ENCODE peak calls at places on chromosomes 16 and 17, in five cellular contexts. P is pancreas, E is testis, S is lung, H is PC-3. U is an unnamed sample.

GRCh38 chr16:72355561-72355960 is 183.6 kb upstream of the PMFBP1 start:
- DNase-seq in P (no peak), E (no peak), S (no peak), H (no peak), U (no peak)

GRCh38 chr17:41026668-41027471 is at the start of gene KRTAP1-5:
- DNase-seq in P (peak; percentile 68), E (no peak), S (no peak), H (peak; percentile 58), U (no peak)

GRCh38 chr17:29243792-29244191 is 2.9 kb upstream of the CRYBA1 start:
- DNase-seq in P (no peak), E (peak; percentile 39), S (no peak), H (peak; percentile 39), U (no peak)

GRCh38 chr17:40490289-40490853 is 11.1 kb downstream of the TNS4 start:
- DNase-seq in P (no peak), E (peak; percentile 27), S (no peak), H (peak; percentile 2), U (peak; percentile 40)

GRCh38 chr17:44909681-44910144 is 5.6 kb downstream of the GFAP start:
- DNase-seq in P (no peak), E (no peak), S (no peak), H (peak; percentile 88), U (no peak)

GRCh38 chr16:82979406-82980111 is 352.8 kb downstream of the CDH13 start:
- DNase-seq in P (no peak), E (no peak), S (no peak), H (no peak), U (no peak)

GRCh38 chr17:65868881-65869280 is 307.4 kb upstream of the AXIN2 start:
- DNase-seq in P (no peak), E (no peak), S (no peak), H (no peak), U (no peak)

GRCh38 chr17:32320847-32321246 is 21.1 kb downstream of the C17orf75 start:
- DNase-seq in P (no peak), E (no peak), S (no peak), H (no peak), U (no peak)

GRCh38 chr16:23030001-23030400 is 119.3 kb downstream of the USP31 start:
- DNase-seq in P (no peak), E (no peak), S (no peak), H (no peak), U (no peak)

GRCh38 chr17:40560592-40561293 is 4.5 kb downstream of the CCR7 start:
- DNase-seq in P (peak; percentile 23), E (no peak), S (no peak), H (no peak), U (no peak)

GRCh38 chr17:58870747-58871146 is 115.1 kb downstream of the PPM1E start:
- DNase-seq in P (no peak), E (no peak), S (no peak), H (peak; percentile 23), U (no peak)

GRCh38 chr17:46797131-46797530 is 21.4 kb downstream of the WNT3 start:
- DNase-seq in P (no peak), E (no peak), S (no peak), H (no peak), U (no peak)

GRCh38 chr17:41264599-41264998 is 579 bp upstream of the KRTAP9-6 start:
- DNase-seq in P (no peak), E (no peak), S (no peak), H (no peak), U (no peak)

GRCh38 chr16:29232811-29233704 is 173.5 kb downstream of the NPIPB11 start:
- DNase-seq in P (no peak), E (no peak), S (no peak), H (no peak), U (no peak)

GRCh38 chr16:81831722-81832126 is 52.6 kb downstream of the PLCG2 start:
- DNase-seq in P (no peak), E (peak; percentile 27), S (peak; percentile 71), H (no peak), U (peak; percentile 43)

GRCh38 chr17:14050616-14051015 is 18.7 kb upstream of the COX10 start:
- DNase-seq in P (no peak), E (no peak), S (no peak), H (no peak), U (no peak)

GRCh38 chr17:14044702-14045101 is 24.6 kb upstream of the COX10 start:
- DNase-seq in P (no peak), E (no peak), S (no peak), H (no peak), U (no peak)

GRCh38 chr17:14046978-14047377 is 22.3 kb upstream of the COX10 start:
- DNase-seq in P (no peak), E (no peak), S (no peak), H (no peak), U (no peak)

GRCh38 chr17:14047591-14047990 is 21.7 kb upstream of the COX10 start:
- DNase-seq in P (no peak), E (no peak), S (no peak), H (no peak), U (no peak)

GRCh38 chr17:14048169-14048568 is 21.1 kb upstream of the COX10 start:
- DNase-seq in P (no peak), E (no peak), S (no peak), H (peak; percentile 37), U (no peak)
- H3K27ac ChIP-seq in P (no peak overlapping the region), E (no peak overlapping the region), S (no peak overlapping the region), H (no peak overlapping the region), U (no peak overlapping the region)

DNA sequence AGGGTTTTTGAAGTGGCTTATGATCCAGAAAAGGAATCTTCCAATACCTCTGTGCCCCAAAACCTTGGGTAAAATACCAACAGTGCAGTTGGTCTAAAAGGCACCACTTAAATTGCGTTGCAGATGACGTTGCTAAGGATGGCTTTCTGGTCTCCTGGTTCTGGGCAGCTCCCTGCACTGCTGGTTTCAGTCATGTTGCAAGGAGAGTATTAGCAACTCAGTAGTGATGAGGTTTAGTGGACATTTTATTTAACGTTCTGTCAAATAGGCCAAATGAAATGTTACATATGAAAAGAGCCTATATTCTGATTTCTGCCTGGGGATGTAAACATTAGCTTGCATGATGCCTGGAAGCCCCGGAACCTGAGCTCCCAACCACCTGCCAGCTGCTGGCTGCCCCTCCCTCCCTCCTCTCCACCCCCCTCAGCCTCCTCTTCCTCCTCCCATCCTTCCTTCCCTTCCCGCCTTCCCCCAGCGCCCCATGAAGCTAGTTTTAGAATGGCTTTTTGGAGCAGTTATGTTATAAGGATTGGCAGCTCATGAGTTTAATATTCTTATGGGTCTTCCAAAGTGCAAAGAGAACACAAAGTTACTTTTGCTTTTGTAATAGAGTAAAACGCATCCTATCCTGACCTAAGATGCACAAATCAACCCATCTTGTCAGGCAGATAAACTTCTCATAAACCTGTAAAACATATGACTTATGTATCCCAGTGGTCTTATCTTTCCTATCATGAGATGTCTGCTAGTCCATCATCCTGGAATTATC is 20.7 kb downstream of the CD7 start:
- DNase-seq in P (no peak), E (no peak), S (no peak), H (peak; percentile 26), U (no peak)
- H3K4me3 ChIP-seq in P (peak overlapping the region; percentile 44), E (no peak overlapping the region), S (no peak overlapping the region), H (peak overlapping the region; percentile 69), U (peak overlapping the region; percentile 57)

DNA sequence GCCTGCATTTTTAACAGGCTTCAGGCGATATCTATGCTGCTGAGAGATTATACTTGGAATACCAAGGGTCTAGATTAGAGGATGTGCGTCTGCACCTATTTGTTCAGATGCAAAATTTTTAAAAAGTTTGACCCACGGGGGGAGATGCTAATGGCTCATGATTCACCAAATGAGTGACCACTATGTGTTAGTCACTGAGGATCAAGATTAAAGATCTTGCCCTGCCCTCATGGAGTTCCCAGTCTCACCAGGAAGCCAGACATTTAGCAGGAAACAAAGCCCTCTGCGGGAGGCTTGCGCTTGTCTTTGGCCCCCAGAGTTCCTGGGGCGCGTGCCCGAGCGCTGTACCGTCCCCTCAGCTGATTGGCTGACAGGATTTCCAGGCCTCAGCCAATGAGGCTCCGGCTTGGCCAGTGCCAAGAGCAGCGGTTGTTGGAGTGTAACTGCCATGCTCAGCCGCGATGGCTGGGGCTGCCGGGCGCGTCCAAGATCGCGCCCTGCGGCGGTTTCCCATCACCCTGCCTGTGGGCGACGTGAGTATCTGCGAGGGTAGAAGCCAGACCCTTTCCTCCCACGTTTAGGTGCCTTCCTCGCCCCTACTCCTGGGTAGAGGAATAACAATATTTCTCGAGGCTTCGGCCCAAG is 4.5 kb upstream of the DDX19B start:
- DNase-seq in P (peak; percentile 52), E (peak; percentile 70), S (no peak), H (no peak), U (no peak)
- H3K27ac ChIP-seq in P (no peak overlapping the region), E (no peak overlapping the region), S (no peak overlapping the region), H (no peak overlapping the region), U (no peak overlapping the region)

DNA sequence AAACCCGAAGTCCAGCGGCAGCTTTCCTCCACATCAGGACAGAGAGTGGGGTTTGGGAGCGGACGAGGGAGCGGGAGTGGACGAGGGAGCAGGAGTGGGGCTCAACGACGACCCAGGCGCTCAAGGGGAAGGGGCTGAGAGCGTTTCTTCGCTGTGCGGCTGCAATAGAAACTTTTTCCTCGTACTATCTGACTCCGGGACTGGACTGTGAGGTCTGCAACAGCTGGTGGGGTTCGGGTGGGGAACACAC is 1.4 kb downstream of the FAM20A start:
- DNase-seq in P (no peak), E (peak; percentile 39), S (no peak), H (no peak), U (no peak)
- H3K4me3 ChIP-seq in P (peak overlapping the region; percentile 65), E (peak overlapping the region; percentile 93), S (peak overlapping the region; percentile 56), H (no peak overlapping the region), U (peak overlapping the region; percentile 84)

DNA sequence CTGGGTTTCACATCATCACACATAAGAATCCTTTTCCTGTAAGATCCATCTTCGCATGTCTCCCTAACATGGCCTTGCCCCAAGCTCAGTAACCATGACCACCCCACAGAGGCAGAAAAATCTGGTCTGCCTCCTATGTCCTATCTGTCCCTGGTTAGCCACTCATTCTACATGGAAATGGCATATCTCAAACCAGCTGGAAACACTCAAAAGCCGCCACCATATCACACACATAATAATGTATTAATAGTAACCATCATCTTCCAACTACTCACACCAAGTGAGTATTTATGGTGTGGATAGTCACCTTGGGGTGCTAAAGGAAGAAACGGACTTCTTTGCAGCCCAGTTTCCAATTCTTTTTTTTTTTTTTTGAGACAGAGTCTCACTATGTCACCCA is 11.4 kb downstream of the FAM117A start:
- DNase-seq in P (no peak), E (no peak), S (no peak), H (no peak), U (peak; percentile 10)
- H3K27ac ChIP-seq in P (no peak overlapping the region), E (no peak overlapping the region), S (no peak overlapping the region), H (no peak overlapping the region), U (no peak overlapping the region)

DNA sequence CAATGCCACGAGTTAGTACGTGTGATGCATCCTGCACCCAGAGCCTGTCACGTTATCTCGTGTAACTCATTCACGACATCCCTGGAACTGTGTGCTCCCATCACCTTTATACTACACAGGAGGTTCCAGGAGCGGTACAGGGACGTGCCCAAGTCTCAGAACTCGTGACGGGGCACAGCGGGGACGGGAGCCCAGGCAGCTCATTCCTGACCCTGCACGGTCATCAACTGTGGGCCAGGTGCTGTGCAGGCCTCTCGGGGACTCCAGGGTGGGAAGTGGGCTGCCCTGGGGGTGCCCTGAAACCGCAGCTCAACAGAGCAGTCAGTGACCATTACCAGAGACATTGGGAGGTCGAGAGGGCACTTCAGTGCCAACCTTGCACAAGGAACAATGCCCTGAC is 11.1 kb upstream of the KIF19 start:
- DNase-seq in P (no peak), E (no peak), S (no peak), H (no peak), U (no peak)
- H3K4me3 ChIP-seq in P (no peak overlapping the region), E (no peak overlapping the region), S (no peak overlapping the region), H (no peak overlapping the region), U (no peak overlapping the region)